ENCODE peak calls at places on chromosomes 16 and 17, in ten cellular contexts. T is Caco-2; A is left ventricle myocardium inferior; X is cardiac muscle cell; B is upper lobe of right lung; H is mesenchymal stem cell; C is transverse colon; J is SJCRH30; U is effector memory CD4-positive, alpha-beta T cell; S is lower lobe of right lung. P is an unnamed sample.

GRCh38 chr16:46857261-46857962 is 26.4 kb upstream of the C16orf87 start:
- DNase-seq in B (no peak), T (no peak), U (no peak), J (peak; percentile 51), S (no peak), C (no peak), A (no peak), X (peak; percentile 50), H (peak; percentile 76), P (peak; percentile 30)

GRCh38 chr17:79002291-79002690 is 7.3 kb downstream of the CANT1 start:
- DNase-seq in H (no peak), U (no peak), A (no peak), S (no peak), T (peak; percentile 19), B (no peak), C (no peak), J (no peak), X (no peak), P (no peak)

GRCh38 chr17:74196541-74197310 is 6.8 kb upstream of the RPL38 start:
- DNase-seq in T (no peak), J (peak; percentile 39), X (no peak), B (no peak), H (no peak), A (no peak), C (no peak), U (no peak), S (no peak), P (no peak)

GRCh38 chr17:78974635-78975591 is 4.8 kb downstream of the LGALS3BP start:
- DNase-seq in H (peak; percentile 56), X (peak; percentile 85), C (peak; percentile 76), J (peak; percentile 80), B (peak; percentile 87), S (peak; percentile 84), U (no peak), T (no peak), A (peak; percentile 64), P (peak; percentile 83)

GRCh38 chr17:39094607-39095308 is 56.7 kb downstream of the PLXDC1 start:
- DNase-seq in A (no peak), B (no peak), J (no peak), S (no peak), H (no peak), X (no peak), T (no peak), U (no peak), C (peak; percentile 22), P (no peak)

GRCh38 chr17:76261421-76262215 is 3.5 kb upstream of the UBALD2 start:
- DNase-seq in J (no peak), S (no peak), H (peak; percentile 18), X (no peak), T (no peak), B (no peak), A (no peak), C (no peak), U (no peak), P (no peak)

GRCh38 chr17:13320046-13320785 is 281.5 kb downstream of the HS3ST3A1 start:
- DNase-seq in T (no peak), S (no peak), J (no peak), U (no peak), H (no peak), B (no peak), A (no peak), C (no peak), X (no peak), P (no peak)

GRCh38 chr17:46782250-46782953 is 36.1 kb downstream of the WNT3 start:
- DNase-seq in H (peak; percentile 26), B (peak; percentile 79), T (peak; percentile 74), X (peak; percentile 30), S (peak; percentile 70), U (no peak), J (peak; percentile 43), C (peak; percentile 31), A (no peak), P (peak; percentile 36)

GRCh38 chr17:81940538-81941483 is 3.7 kb upstream of the PYCR1 start:
- DNase-seq in C (no peak), T (no peak), U (no peak), H (no peak), J (no peak), A (no peak), S (no peak), X (no peak), B (no peak), P (no peak)

GRCh38 chr17:81939881-81940385 is 2.8 kb upstream of the PYCR1 start:
- DNase-seq in H (no peak), B (peak; percentile 69), C (no peak), T (no peak), A (peak; percentile 78), U (no peak), X (peak; percentile 54), J (no peak), S (no peak), P (no peak)

GRCh38 chr17:81942167-81942553 is 4.9 kb downstream of the MYADML2 start:
- DNase-seq in B (no peak), J (no peak), A (no peak), C (no peak), S (no peak), U (no peak), H (no peak), T (no peak), X (no peak), P (no peak)

GRCh38 chr17:81939218-81939617 is 2.1 kb upstream of the PYCR1 start:
- DNase-seq in X (no peak), U (no peak), J (no peak), S (no peak), T (no peak), B (no peak), H (no peak), C (no peak), A (no peak), P (no peak)

GRCh38 chr17:81941484-81942166 is 4.5 kb upstream of the PYCR1 start:
- DNase-seq in S (no peak), A (peak; percentile 61), T (no peak), U (no peak), X (no peak), B (peak; percentile 64), J (peak; percentile 96), C (no peak), H (no peak), P (no peak)
- H3K4me1 ChIP-seq in S (no peaks in the 10 kb centered on the region), A (peaks cover 45% of the 10 kb centered on the region), T (peaks cover 9% of the 10 kb centered on the region), U (peaks cover 5% of the 10 kb centered on the region), X (peaks cover 43% of the 10 kb centered on the region), B (peaks cover 9% of the 10 kb centered on the region), J (peaks cover 38% of the 10 kb centered on the region), C (peaks cover 11% of the 10 kb centered on the region), H (peaks cover 9% of the 10 kb centered on the region), P (peaks cover 4% of the 10 kb centered on the region)

GRCh38 chr17:4770632-4771031 is 1.1 kb upstream of the TM4SF5 start:
- DNase-seq in J (no peak), B (no peak), X (no peak), U (no peak), T (no peak), A (no peak), S (no peak), H (no peak), C (no peak), P (no peak)

GRCh38 chr17:4768281-4768680 is 3.4 kb upstream of the TM4SF5 start:
- DNase-seq in T (no peak), B (no peak), C (no peak), A (no peak), H (no peak), U (no peak), X (no peak), J (no peak), S (no peak), P (no peak)

GRCh38 chr17:4771519-4772234 is at the start of gene TM4SF5:
- DNase-seq in J (no peak), A (no peak), C (peak; percentile 87), B (no peak), U (no peak), X (no peak), H (no peak), S (no peak), T (peak; percentile 68), P (peak; percentile 92)

GRCh38 chr17:4769628-4770027 is 2.1 kb upstream of the TM4SF5 start:
- DNase-seq in A (no peak), T (no peak), U (no peak), S (no peak), H (no peak), X (no peak), C (no peak), J (no peak), B (no peak), P (no peak)

GRCh38 chr17:4772235-4772613 is 538 bp downstream of the TM4SF5 start:
- DNase-seq in X (no peak), J (no peak), B (no peak), S (no peak), C (peak; percentile 74), A (no peak), U (no peak), H (no peak), T (no peak), P (peak; percentile 74)
- H3K4me3 ChIP-seq in X (no peak overlapping the region), J (no peak overlapping the region), B (no peak overlapping the region), S (no peak overlapping the region), C (no peak overlapping the region), A (no peak overlapping the region), U (no peak overlapping the region), H (no peak overlapping the region), T (peak overlapping the region; percentile 8), P (no peak overlapping the region)

DNA sequence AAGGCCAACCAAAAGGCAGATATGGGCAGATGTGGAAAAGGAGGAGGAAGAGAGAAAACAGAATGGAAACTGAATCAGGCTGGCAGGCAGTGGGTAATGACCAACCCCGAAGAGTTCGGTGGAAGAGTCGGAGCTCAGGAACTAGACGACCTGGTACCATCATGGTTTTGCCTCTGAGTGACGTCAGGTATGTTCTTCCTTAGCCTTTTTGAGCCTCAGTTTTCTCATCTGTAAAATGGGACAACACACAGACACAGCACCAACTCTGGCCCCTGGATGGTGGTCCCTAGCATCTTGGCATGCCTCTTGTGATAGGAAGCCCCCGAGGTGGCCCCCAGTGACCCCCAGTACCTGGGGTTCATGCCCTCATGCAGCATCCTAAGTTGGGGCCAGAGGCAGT is 37.2 kb upstream of the C16orf82 start:
- DNase-seq in S (no peak), C (no peak), H (no peak), B (no peak), J (no peak), T (no peak), U (no peak), X (no peak), A (no peak), P (no peak)
- H3K27me3 ChIP-seq in S (no peaks in the 10 kb centered on the region), C (no peaks in the 10 kb centered on the region), H (peaks cover 9% of the 10 kb centered on the region), B (no peaks in the 10 kb centered on the region), J (no peaks in the 10 kb centered on the region), T (no peaks in the 10 kb centered on the region), U (peaks cover 5% of the 10 kb centered on the region), X (no peaks in the 10 kb centered on the region), A (peaks cover 11% of the 10 kb centered on the region), P (no peaks in the 10 kb centered on the region)

GRCh38 chr16:11561856-11562255 is 24.9 kb downstream of the LITAF start:
- DNase-seq in J (no peak), U (no peak), A (no peak), T (no peak), C (no peak), S (no peak), H (no peak), B (no peak), X (no peak), P (no peak)

GRCh38 chr16:11564046-11564926 is 22.4 kb downstream of the LITAF start:
- DNase-seq in C (no peak), A (no peak), J (no peak), U (no peak), T (no peak), H (no peak), S (no peak), X (no peak), B (peak; percentile 36), P (no peak)

GRCh38 chr16:11562941-11563340 is 23.8 kb downstream of the LITAF start:
- DNase-seq in A (no peak), B (peak; percentile 48), C (no peak), U (no peak), S (no peak), T (no peak), J (no peak), X (no peak), H (no peak), P (no peak)

GRCh38 chr16:11562411-11562810 is 24.3 kb downstream of the LITAF start:
- DNase-seq in H (no peak), J (no peak), X (no peak), S (no peak), C (no peak), B (no peak), U (no peak), A (no peak), T (no peak), P (no peak)

GRCh38 chr16:11563493-11564040 is 23.2 kb downstream of the LITAF start:
- DNase-seq in X (no peak), B (no peak), H (no peak), J (no peak), U (no peak), S (no peak), T (no peak), C (no peak), A (no peak), P (no peak)
- H3K4me1 ChIP-seq in X (no peaks in the 10 kb centered on the region), B (peaks cover 33% of the 10 kb centered on the region), H (peaks cover 5% of the 10 kb centered on the region), J (peaks cover 6% of the 10 kb centered on the region), U (peaks cover 44% of the 10 kb centered on the region), S (peaks cover 49% of the 10 kb centered on the region), T (peaks cover 4% of the 10 kb centered on the region), C (peaks cover 5% of the 10 kb centered on the region), A (peaks cover 43% of the 10 kb centered on the region), P (no peaks in the 10 kb centered on the region)

P was measured in colonic mucosa.